ENCODE peak calls at places on chromosomes 16 and 17, in eight cellular contexts. I, N, A, T, W, B, X and U are unnamed samples.

GRCh38 chr17:58272367-58273280 is 8.1 kb downstream of the MPO start:
- DNase-seq in W (no peak), I (no peak), B (no peak), T (no peak), N (no peak), X (no peak), A (no peak), U (no peak)

GRCh38 chr16:2172688-2173335 is 17.2 kb downstream of the TRAF7 start:
- DNase-seq in A (no peak), T (no peak), X (no peak), W (no peak), B (no peak), N (no peak), I (no peak), U (no peak)

GRCh38 chr17:68450801-68451200 is 6.5 kb downstream of the WIPI1 start:
- DNase-seq in A (no peak), X (no peak), W (no peak), I (no peak), N (no peak), B (no peak), T (no peak), U (no peak)

GRCh38 chr16:89572478-89573205 is 2.9 kb upstream of the CPNE7 start:
- DNase-seq in I (no peak), X (no peak), W (no peak), N (no peak), A (no peak), B (no peak), T (no peak), U (no peak)

GRCh38 chr17:67353161-67353560 is 13.2 kb downstream of the PSMD12 start:
- DNase-seq in N (no peak), B (no peak), A (no peak), X (no peak), T (no peak), W (no peak), I (no peak), U (no peak)

GRCh38 chr16:48965391-48965790 is 316.2 kb downstream of the CBLN1 start:
- DNase-seq in B (no peak), I (no peak), T (no peak), A (no peak), W (no peak), X (peak), N (no peak), U (no peak)

GRCh38 chr16:82657239-82657638 is 30.5 kb downstream of the CDH13 start:
- DNase-seq in N (no peak), B (no peak), A (no peak), W (peak), X (peak), I (no peak), T (no peak), U (no peak)

GRCh38 chr17:59365383-59365981 is 34.0 kb downstream of the YPEL2 start:
- DNase-seq in B (no peak), N (no peak), X (no peak), A (no peak), W (no peak), I (no peak), T (no peak), U (peak)

GRCh38 chr16:11462036-11462435 is 116.8 kb downstream of the RMI2 start:
- DNase-seq in I (no peak), X (no peak), T (no peak), W (no peak), N (no peak), A (no peak), B (no peak), U (no peak)

GRCh38 chr17:58691701-58692238 is at the start of gene TEX14:
- DNase-seq in W (no peak), T (no peak), N (no peak), A (no peak), I (no peak), X (no peak), B (no peak), U (no peak)